ENCODE peak calls at places on chromosomes 12 and 14, in ten cellular contexts. M is right cardiac atrium; F is A673; K is Karpas-422; A is SJSA1; T is CD4-positive, alpha-beta T cell; C is mesenchymal stem cell; R is lung; L is mammary epithelial cell; S is cardiac muscle cell. P is an unnamed sample.
A peak's percentile ranks its signal among the peaks of the same experiment; 100 is the strongest.

GRCh38 chr12:18828987-18829386 is 91.1 kb downstream of the CAPZA3 start:
- DNase-seq in T (no peak), F (no peak), R (no peak), C (no peak), L (no peak), K (no peak), M (no peak), S (no peak), A (no peak), P (no peak)

GRCh38 chr12:89040146-89040964 is 311.9 kb downstream of the DUSP6 start:
- DNase-seq in M (no peak), T (peak; percentile 28), R (no peak), C (no peak), A (no peak), K (no peak), F (peak; percentile 98), L (peak; percentile 78), S (peak; percentile 43), P (no peak)

GRCh38 chr14:65164068-65164824 is 61.9 kb upstream of the MAX start:
- DNase-seq in T (peak; percentile 14), C (peak; percentile 58), M (no peak), R (no peak), L (no peak), S (peak; percentile 75), K (peak; percentile 92), F (peak; percentile 62), A (peak; percentile 43), P (no peak)

GRCh38 chr12:116916714-116917114 is 6.0 kb downstream of the FBXW8 start:
- DNase-seq in C (peak; percentile 95), M (no peak), F (no peak), S (peak; percentile 71), R (peak; percentile 61), T (peak; percentile 16), K (peak; percentile 81), L (peak; percentile 71), A (peak; percentile 68), P (no peak)

GRCh38 chr14:95045836-95046430 is 111.4 kb downstream of the DICER1 start:
- DNase-seq in T (no peak), C (no peak), A (no peak), R (no peak), F (no peak), K (no peak), S (no peak), M (no peak), L (no peak), P (no peak)

GRCh38 chr14:76805245-76805644 is 7.4 kb downstream of the ANGEL1 start:
- DNase-seq in R (no peak), A (no peak), M (no peak), S (no peak), C (no peak), K (no peak), T (no peak), F (no peak), L (no peak), P (no peak)

GRCh38 chr12:54658306-54659264 is 10.4 kb upstream of the DCD start:
- DNase-seq in A (peak; percentile 4), R (no peak), C (no peak), F (peak; percentile 78), L (peak; percentile 15), S (peak; percentile 62), M (peak; percentile 15), T (peak; percentile 13), K (peak; percentile 88), P (no peak)

GRCh38 chr14:51023964-51024363 is 70.9 kb downstream of the TRIM9 start:
- DNase-seq in S (no peak), M (no peak), C (no peak), F (no peak), K (no peak), L (no peak), R (no peak), T (no peak), A (no peak), P (no peak)

GRCh38 chr12:26226119-26226518 is 30.7 kb downstream of the SSPN start:
- DNase-seq in F (no peak), C (peak; percentile 9), A (no peak), M (no peak), K (no peak), L (no peak), S (no peak), R (no peak), T (no peak), P (no peak)
- H3K27me3 ChIP-seq in F (no peaks in the 10 kb centered on the region), C (no peaks in the 10 kb centered on the region), A (no peaks in the 10 kb centered on the region), M (no peaks in the 10 kb centered on the region), K (no peaks in the 10 kb centered on the region), L (no peaks in the 10 kb centered on the region), S (peaks cover 72% of the 10 kb centered on the region), R (no peaks in the 10 kb centered on the region), T (peaks cover 39% of the 10 kb centered on the region), P (peaks cover 29% of the 10 kb centered on the region)

GRCh38 chr12:132268674-132269073 is 60.7 kb downstream of the GALNT9 start:
- DNase-seq in T (no peak), C (no peak), S (no peak), A (no peak), F (no peak), K (no peak), L (no peak), R (no peak), M (no peak), P (no peak)

GRCh38 chr12:132270969-132271754 is 58.2 kb downstream of the GALNT9 start:
- DNase-seq in M (no peak), F (no peak), A (no peak), C (no peak), S (no peak), R (no peak), T (no peak), L (no peak), K (no peak), P (no peak)

GRCh38 chr12:132269266-132269968 is 60.0 kb downstream of the GALNT9 start:
- DNase-seq in L (no peak), R (no peak), A (no peak), F (no peak), K (no peak), C (no peak), T (no peak), M (no peak), S (no peak), P (no peak)

GRCh38 chr12:132271755-132272092 is 57.7 kb downstream of the GALNT9 start:
- DNase-seq in A (no peak), C (no peak), R (no peak), S (no peak), M (no peak), K (no peak), L (no peak), T (no peak), F (no peak), P (no peak)

DNA sequence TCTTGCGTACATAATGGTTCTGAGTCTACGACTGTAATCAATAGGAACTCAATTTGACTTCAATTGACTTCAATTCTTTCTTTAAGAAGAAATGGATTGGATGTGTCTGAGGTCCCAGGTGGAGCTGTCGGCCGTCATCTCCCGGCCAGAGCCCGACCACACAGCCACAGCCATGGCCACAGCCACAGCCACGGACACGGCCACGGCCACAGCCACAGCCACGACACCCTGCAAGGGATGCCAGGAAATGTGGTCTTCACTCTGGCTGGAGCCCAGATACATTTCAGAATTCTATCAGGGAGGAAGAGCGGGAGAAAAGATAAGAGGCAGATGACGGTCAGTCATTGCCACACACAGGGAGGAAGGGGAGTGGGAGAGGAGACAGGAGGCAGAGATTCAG is 58.9 kb downstream of the GALNT9 start:
- DNase-seq in S (no peak), R (no peak), K (no peak), A (no peak), C (no peak), L (no peak), T (no peak), M (no peak), F (no peak), P (no peak)
- H3K27me3 ChIP-seq in S (no peaks in the 10 kb centered on the region), R (no peaks in the 10 kb centered on the region), K (no peaks in the 10 kb centered on the region), A (peaks cover 28% of the 10 kb centered on the region), C (peaks cover 85% of the 10 kb centered on the region), L (no peaks in the 10 kb centered on the region), T (no peaks in the 10 kb centered on the region), M (no peaks in the 10 kb centered on the region), F (no peaks in the 10 kb centered on the region), P (peaks cover 57% of the 10 kb centered on the region)

DNA sequence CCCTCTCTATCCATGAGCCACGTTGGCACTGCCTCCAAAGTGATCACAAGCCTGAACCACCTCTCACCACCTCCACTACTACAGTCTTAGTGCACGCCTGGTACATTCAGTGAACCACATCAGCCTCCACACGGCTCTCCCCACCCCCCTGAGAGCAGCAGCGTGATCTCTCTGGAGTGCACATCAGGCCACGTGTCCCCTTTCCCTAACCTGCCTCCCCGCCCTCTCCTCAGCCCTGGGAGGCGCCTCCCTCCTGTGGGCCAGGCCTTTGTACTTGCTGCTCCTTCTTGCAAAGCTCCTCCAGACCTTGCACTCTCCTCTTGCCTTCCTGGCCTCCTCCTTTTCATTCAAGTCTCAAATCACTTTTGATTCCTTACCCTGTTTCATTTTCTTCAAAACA is 49.8 kb downstream of the SLC6A12 start:
- DNase-seq in C (no peak), M (no peak), S (no peak), F (no peak), K (no peak), A (no peak), T (no peak), R (no peak), L (no peak), P (no peak)
- H3K27me3 ChIP-seq in C (peaks cover 76% of the 10 kb centered on the region), M (no peaks in the 10 kb centered on the region), S (no peaks in the 10 kb centered on the region), F (no peaks in the 10 kb centered on the region), K (no peaks in the 10 kb centered on the region), A (peaks cover 37% of the 10 kb centered on the region), T (no peaks in the 10 kb centered on the region), R (no peaks in the 10 kb centered on the region), L (no peaks in the 10 kb centered on the region), P (no peaks in the 10 kb centered on the region)

GRCh38 chr12:96206957-96207356 is 12.8 kb downstream of the ELK3 start:
- DNase-seq in F (no peak), C (no peak), T (no peak), A (no peak), S (no peak), K (no peak), M (no peak), R (no peak), L (no peak), P (no peak)

GRCh38 chr12:96210376-96211055 is 16.3 kb downstream of the ELK3 start:
- DNase-seq in A (no peak), L (no peak), F (peak; percentile 24), S (no peak), K (no peak), C (no peak), T (peak; percentile 29), R (no peak), M (no peak), P (no peak)

GRCh38 chr12:96208346-96208745 is 14.2 kb downstream of the ELK3 start:
- DNase-seq in R (no peak), M (no peak), C (peak; percentile 92), K (no peak), A (peak; percentile 16), S (peak; percentile 85), T (no peak), F (no peak), L (peak; percentile 74), P (no peak)

GRCh38 chr12:96211989-96212388 is 17.8 kb downstream of the ELK3 start:
- DNase-seq in C (no peak), T (no peak), L (no peak), R (no peak), A (no peak), F (peak; percentile 24), S (no peak), M (no peak), K (no peak), P (no peak)

DNA sequence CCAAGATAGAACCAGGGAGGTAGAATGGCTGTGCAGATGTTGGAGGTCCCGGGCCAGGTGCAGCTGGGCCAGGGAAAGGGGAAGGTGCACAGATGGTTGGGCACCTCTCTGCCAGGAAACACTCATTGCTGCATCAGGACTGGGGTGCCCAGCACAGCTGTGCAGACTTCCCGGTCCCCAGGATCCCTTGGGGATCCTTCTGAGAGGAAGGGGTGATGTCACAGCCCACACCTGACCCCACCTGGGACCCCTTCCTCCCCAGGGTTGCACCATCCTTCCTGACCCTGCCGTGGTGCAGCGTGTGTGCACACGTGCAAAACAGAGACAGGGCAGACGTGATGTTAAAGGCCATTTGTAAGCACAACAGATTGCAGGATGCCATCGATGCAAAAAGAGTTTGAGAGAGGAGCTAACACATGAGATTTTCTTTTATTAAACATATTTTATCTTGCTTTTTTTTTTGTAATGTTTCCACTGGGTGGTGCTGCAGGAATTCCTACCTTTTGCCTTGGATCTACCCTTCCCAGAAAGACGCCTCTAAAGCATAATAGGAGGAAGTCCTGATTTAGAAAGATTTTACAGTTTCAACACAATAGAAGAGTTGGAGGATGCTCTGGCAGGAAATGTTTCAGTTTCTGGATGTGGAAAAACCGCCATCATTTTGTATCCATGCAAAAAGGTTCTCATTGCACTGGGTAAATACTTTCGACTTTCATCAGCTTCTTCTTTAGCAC is 14.8 kb downstream of the ELK3 start:
- DNase-seq in A (no peak), R (no peak), M (no peak), K (peak; percentile 69), S (peak; percentile 61), L (no peak), T (no peak), F (no peak), C (peak; percentile 11), P (no peak)
- H3K27me3 ChIP-seq in A (no peaks in the 10 kb centered on the region), R (no peaks in the 10 kb centered on the region), M (no peaks in the 10 kb centered on the region), K (no peaks in the 10 kb centered on the region), S (no peaks in the 10 kb centered on the region), L (no peaks in the 10 kb centered on the region), T (no peaks in the 10 kb centered on the region), F (no peaks in the 10 kb centered on the region), C (no peaks in the 10 kb centered on the region), P (no peaks in the 10 kb centered on the region)

P was measured in heart right ventricle.